ENCODE peak calls at places on chromosomes 6 and 20, in ten cellular contexts. P, J, R, O, C, I, B, M, U and A are unnamed samples.
A peak's percentile ranks its signal among the peaks of the same experiment; 100 is the strongest.

GRCh38 chr6:114121913-114122662 is 151.1 kb upstream of the HDAC2 start:
- DNase-seq in P (no peak), J (no peak), R (no peak), O (no peak), C (no peak), I (no peak), B (no peak), M (no peak), U (no peak), A (no peak)

GRCh38 chr6:159008656-159009288 is 8.8 kb upstream of the RSPH3 start:
- DNase-seq in P (no peak), J (no peak), R (no peak), O (no peak), C (no peak), I (peak; percentile 21), B (no peak), M (no peak), U (peak; percentile 30), A (no peak)

GRCh38 chr6:113858067-113858604 is 991 bp downstream of the MARCKS start:
- DNase-seq in P (peak; percentile 47), J (peak; percentile 67), R (peak; percentile 63), O (no peak), C (peak; percentile 46), I (peak; percentile 33), B (peak; percentile 45), M (no peak), U (peak; percentile 58), A (no peak)

GRCh38 chr6:34696739-34697543 is at the start of gene ILRUN:
- DNase-seq in P (peak; percentile 98), J (peak; percentile 98), R (peak; percentile 95), O (peak; percentile 65), C (peak; percentile 98), I (peak; percentile 72), B (peak; percentile 98), M (peak; percentile 100), U (peak; percentile 94), A (peak; percentile 72)

GRCh38 chr20:48824830-48825550 is 2.8 kb downstream of the PREX1 start:
- DNase-seq in P (no peak), J (no peak), R (no peak), O (no peak), C (no peak), I (no peak), B (no peak), M (no peak), U (peak; percentile 48), A (no peak)

GRCh38 chr6:1047926-1048595 is 263.8 kb upstream of the FOXQ1 start:
- DNase-seq in P (no peak), J (no peak), R (no peak), O (no peak), C (no peak), I (no peak), B (no peak), M (no peak), U (no peak), A (no peak)

GRCh38 chr20:13245250-13245723 is 24.2 kb downstream of the ISM1 start:
- DNase-seq in P (peak; percentile 40), J (no peak), R (no peak), O (no peak), C (no peak), I (no peak), B (no peak), M (no peak), U (no peak), A (no peak)

GRCh38 chr6:157989541-157990289 is 8.1 kb downstream of the SYNJ2 start:
- DNase-seq in P (peak; percentile 87), J (peak; percentile 82), R (peak; percentile 85), O (no peak), C (peak; percentile 84), I (no peak), B (peak; percentile 76), M (peak; percentile 85), U (peak; percentile 67), A (no peak)

GRCh38 chr20:50540620-50541605 is 30.7 kb downstream of the PTPN1 start:
- DNase-seq in P (no peak), J (no peak), R (no peak), O (no peak), C (no peak), I (peak; percentile 36), B (no peak), M (no peak), U (peak; percentile 94), A (no peak)

GRCh38 chr6:43120938-43121913 is 45.1 kb downstream of the PTK7 start:
- DNase-seq in P (no peak), J (peak; percentile 76), R (no peak), O (no peak), C (no peak), I (no peak), B (no peak), M (no peak), U (no peak), A (no peak)

GRCh38 chr6:80003841-80004198 is 629 bp upstream of the TTK start:
- DNase-seq in P (peak; percentile 17), J (no peak), R (peak; percentile 7), O (no peak), C (no peak), I (no peak), B (peak; percentile 18), M (no peak), U (no peak), A (no peak)

GRCh38 chr20:47357296-47358051 is 975 bp upstream of the ZMYND8 start:
- DNase-seq in P (peak; percentile 90), J (peak; percentile 81), R (peak; percentile 94), O (no peak), C (peak; percentile 96), I (peak; percentile 38), B (peak; percentile 73), M (peak; percentile 91), U (peak; percentile 96), A (peak; percentile 49)
- TF ChIP-seq POLR2A in P (peak; percentile 60), J (peak; percentile 30), R (peak; percentile 33), O (peak; percentile 62), C (no peak), I (peak; percentile 6), B (no peak), M (peak; percentile 71), U (peak; percentile 69), A (peak; percentile 61)

DNA sequence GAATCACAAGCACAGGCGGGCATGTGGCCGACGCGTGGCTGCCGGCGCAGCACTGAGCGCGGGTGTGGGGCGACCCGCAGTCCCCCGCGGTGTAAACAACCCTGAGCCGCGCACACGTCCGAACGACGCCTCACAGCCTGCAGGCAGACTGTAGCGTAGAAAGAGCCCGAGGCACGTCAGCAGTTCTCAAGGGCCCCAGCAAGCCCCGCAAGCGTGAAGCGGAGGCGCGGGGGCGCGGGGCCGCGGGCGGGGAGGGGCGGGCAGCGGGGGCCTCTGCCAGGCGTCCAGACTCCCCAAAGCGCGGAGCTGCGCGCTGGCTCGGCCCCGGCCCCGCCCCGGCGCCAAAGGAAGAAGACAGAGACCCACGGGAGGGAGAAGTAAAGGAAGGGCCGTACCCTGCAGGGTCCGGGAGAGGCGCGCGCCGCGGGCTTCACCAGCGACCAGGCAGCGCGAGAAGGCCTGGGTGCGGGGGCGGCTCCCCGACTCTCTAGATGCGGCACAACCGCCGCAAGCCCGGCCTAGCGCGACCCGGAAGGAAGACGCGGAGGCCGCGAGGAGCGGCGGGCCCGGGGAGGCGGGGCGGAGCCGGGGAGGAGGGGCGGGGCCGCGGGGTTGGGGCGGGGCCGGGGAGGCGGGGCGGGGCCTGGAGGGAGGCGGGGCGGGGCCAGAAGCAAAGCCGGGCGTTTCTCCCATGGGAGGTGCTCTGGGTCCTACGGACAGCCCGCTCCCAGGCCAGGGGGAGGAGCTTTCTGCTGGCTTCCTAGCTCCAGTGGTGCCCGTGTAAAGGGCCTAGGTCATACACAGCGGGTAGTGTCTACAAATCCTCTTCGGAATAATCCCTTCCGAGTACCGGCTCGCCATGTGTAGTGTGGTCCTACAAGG is at the start of gene FBXL4:
- DNase-seq in P (peak; percentile 91), J (peak; percentile 86), R (peak; percentile 68), O (peak; percentile 78), C (peak; percentile 86), I (peak; percentile 66), B (peak; percentile 87), M (peak; percentile 96), U (peak; percentile 74), A (peak; percentile 46)
- TF ChIP-seq POLR2A in P (peak; percentile 56), J (peak; percentile 42), R (peak; percentile 72), O (peak; percentile 22), C (no peak), I (peak; percentile 27), B (no peak), M (peak; percentile 83), U (peak; percentile 65), A (no peak)

GRCh38 chr6:6892706-6893601 is 214.8 kb upstream of the RREB1 start:
- DNase-seq in P (no peak), J (peak; percentile 77), R (no peak), O (no peak), C (no peak), I (no peak), B (peak; percentile 37), M (no peak), U (no peak), A (no peak)

GRCh38 chr6:6891949-6892461 is 215.8 kb upstream of the RREB1 start:
- DNase-seq in P (no peak), J (no peak), R (no peak), O (no peak), C (no peak), I (no peak), B (no peak), M (no peak), U (no peak), A (no peak)

GRCh38 chr6:6897140-6897539 is 210.6 kb upstream of the RREB1 start:
- DNase-seq in P (no peak), J (no peak), R (no peak), O (no peak), C (no peak), I (no peak), B (no peak), M (no peak), U (no peak), A (no peak)

GRCh38 chr6:6893701-6894100 is 214.1 kb upstream of the RREB1 start:
- DNase-seq in P (no peak), J (no peak), R (no peak), O (no peak), C (no peak), I (no peak), B (no peak), M (no peak), U (no peak), A (no peak)

GRCh38 chr6:6895929-6896328 is 211.8 kb upstream of the RREB1 start:
- DNase-seq in P (no peak), J (no peak), R (no peak), O (no peak), C (no peak), I (no peak), B (no peak), M (no peak), U (no peak), A (no peak)
- TF ChIP-seq POLR2A in P (no peak), J (no peak), R (no peak), O (no peak), C (no peak), I (no peak), B (no peak), M (no peak), U (no peak), A (no peak)

DNA sequence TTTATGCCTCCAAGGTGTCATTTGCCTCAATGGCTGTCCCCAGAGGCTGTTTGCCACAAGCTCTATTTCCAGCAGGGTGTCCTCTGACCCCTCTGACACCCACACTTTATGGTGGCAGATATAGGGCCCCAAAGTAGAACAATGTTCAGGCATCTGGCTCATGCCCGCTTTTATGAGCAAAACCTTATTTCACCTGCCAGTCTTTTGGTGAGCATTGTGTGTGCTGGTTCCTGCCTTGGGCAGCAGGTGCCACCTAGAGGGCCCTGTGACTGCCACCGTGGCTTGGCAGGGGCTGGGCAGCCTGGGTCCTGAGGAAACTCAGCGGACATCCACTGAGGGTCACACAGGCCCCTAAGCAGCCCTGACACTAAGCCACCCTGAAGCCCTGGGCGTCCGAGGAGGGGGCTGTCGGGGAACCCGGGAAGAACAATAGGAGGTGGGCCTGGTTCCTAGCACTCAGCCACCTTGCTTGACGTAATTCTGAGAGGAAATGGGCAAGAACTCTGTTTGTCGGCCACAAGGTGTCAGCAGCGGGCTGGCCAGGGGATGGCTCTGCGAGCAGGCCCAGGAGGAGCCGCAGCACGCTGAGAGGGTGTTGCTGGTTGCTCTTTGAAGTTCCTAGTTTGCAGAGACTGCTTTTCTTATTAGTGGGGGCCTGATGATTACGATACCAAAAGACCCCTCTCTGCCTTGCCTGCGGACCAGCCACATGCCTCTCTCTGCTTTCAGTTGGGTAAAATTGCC is 148.9 kb downstream of the SCML4 start:
- DNase-seq in P (peak; percentile 91), J (peak; percentile 92), R (peak; percentile 73), O (peak; percentile 73), C (peak; percentile 83), I (peak; percentile 78), B (peak; percentile 89), M (peak; percentile 89), U (peak; percentile 81), A (peak; percentile 23)
- TF ChIP-seq POLR2A in P (no peak), J (no peak), R (no peak), O (no peak), C (no peak), I (no peak), B (no peak), M (no peak), U (no peak), A (no peak)